ENCODE peak calls at places on chromosomes 11 and 22, in eight cellular contexts. U is NCI-H748 treated with DMSO at 0.1 percent for 48 hours; N is lung; A is LoVo; G is cardiac fibroblast; S is NCI-H524; P is amniotic stem cell; D is stimulated activated CD8-positive, alpha-beta memory T cell treated with anti-CD3 and anti-CD28 coated beads, Interleukin-15, amount 100 ng/mL, for 24 hours. R is an unnamed sample.

GRCh38 chr22:28882545-28882877 is 861 bp upstream of the ZNRF3 start:
- DNase-seq in N (no peak), U (no peak), P (no peak), D (no peak), S (peak; percentile 48), A (no peak), G (no peak), R (no peak)

GRCh38 chr11:14454861-14455632 is 44.6 kb downstream of the COPB1 start:
- DNase-seq in A (no peak), U (no peak), D (no peak), P (no peak), N (no peak), S (no peak), G (peak; percentile 67), R (no peak)

GRCh38 chr11:67120881-67121710 is 2.0 kb downstream of the KDM2A start:
- DNase-seq in P (no peak), N (peak; percentile 41), A (no peak), D (no peak), G (peak; percentile 50), S (peak; percentile 16), U (no peak), R (no peak)

GRCh38 chr22:44037519-44038370 is 13.6 kb downstream of the PARVB start:
- DNase-seq in S (no peak), P (peak; percentile 82), N (no peak), U (no peak), D (no peak), A (peak; percentile 60), G (peak; percentile 95), R (no peak)

GRCh38 chr11:117950999-117951961 is 22.1 kb upstream of the TMPRSS13 start:
- DNase-seq in A (no peak), P (no peak), S (peak; percentile 24), G (no peak), U (no peak), D (no peak), N (peak; percentile 26), R (no peak)

GRCh38 chr11:114056409-114056808 is 3.1 kb upstream of the ZBTB16 start:
- DNase-seq in U (no peak), N (no peak), S (no peak), D (no peak), A (no peak), G (no peak), P (no peak), R (no peak)

GRCh38 chr11:11977206-11977938 is 31.1 kb downstream of the DKK3 start:
- DNase-seq in U (no peak), A (peak; percentile 66), P (peak; percentile 77), D (no peak), N (peak; percentile 56), G (peak; percentile 86), S (no peak), R (no peak)

GRCh38 chr11:9972917-9973504 is 309.1 kb downstream of the SWAP70 start:
- DNase-seq in N (no peak), G (peak; percentile 81), D (no peak), U (peak; percentile 24), A (peak; percentile 25), S (peak; percentile 25), P (no peak), R (peak; percentile 24)

GRCh38 chr11:84608788-84609309 is 1018.3 kb downstream of the DLG2 start:
- DNase-seq in S (no peak), N (peak; percentile 44), A (no peak), G (no peak), P (no peak), U (no peak), D (no peak), R (no peak)

GRCh38 chr11:24496728-24497396 is at the start of gene LUZP2:
- DNase-seq in P (peak; percentile 57), S (peak; percentile 4), G (peak; percentile 18), D (no peak), N (no peak), U (peak; percentile 21), A (no peak), R (no peak)

GRCh38 chr22:20027966-20028854 is 7.3 kb downstream of the TANGO2 start:
- DNase-seq in S (peak; percentile 29), D (no peak), A (no peak), G (peak; percentile 41), N (no peak), U (no peak), P (no peak), R (no peak)

GRCh38 chr11:94171693-94172440 is 43.2 kb downstream of the PANX1 start:
- DNase-seq in D (no peak), N (no peak), A (peak; percentile 7), S (peak; percentile 36), G (peak; percentile 52), P (no peak), U (peak; percentile 21), R (peak; percentile 15)

GRCh38 chr11:61959678-61960077 is 7.8 kb downstream of the FTH1 start:
- DNase-seq in S (no peak), G (no peak), D (no peak), A (no peak), U (no peak), P (no peak), N (no peak), R (no peak)

GRCh38 chr11:72754149-72754543 is 1.9 kb upstream of the ARAP1 start:
- DNase-seq in D (no peak), S (no peak), A (no peak), G (no peak), N (no peak), P (no peak), U (no peak), R (no peak)

GRCh38 chr11:110522456-110522855 is 92.7 kb downstream of the FDX1 start:
- DNase-seq in P (no peak), S (no peak), G (no peak), A (no peak), N (no peak), D (no peak), U (no peak), R (no peak)

GRCh38 chr11:110000858-110001257 is 92.3 kb upstream of the ZC3H12C start:
- DNase-seq in N (no peak), S (no peak), U (no peak), P (no peak), D (no peak), G (peak; percentile 11), A (no peak), R (no peak)

GRCh38 chr22:34814260-34814659 is 251.7 kb upstream of the ISX start:
- DNase-seq in U (no peak), D (no peak), A (no peak), G (no peak), N (no peak), P (no peak), S (peak; percentile 40), R (no peak)

GRCh38 chr22:28711820-28712777 is 29.5 kb downstream of the CHEK2 start:
- DNase-seq in P (peak; percentile 79), U (no peak), G (peak; percentile 97), A (peak; percentile 19), N (no peak), D (no peak), S (no peak), R (no peak)

GRCh38 chr11:118115048-118115447 is 28.3 kb upstream of the SMIM35 start:
- DNase-seq in N (no peak), P (no peak), S (no peak), U (no peak), G (no peak), D (no peak), A (no peak), R (no peak)

GRCh38 chr11:79809487-79809886 is 368.7 kb upstream of the TENM4 start:
- DNase-seq in G (no peak), S (no peak), N (no peak), U (peak; percentile 22), D (no peak), P (no peak), A (no peak), R (no peak)

GRCh38 chr22:32643246-32643645 is 158.3 kb upstream of the TIMP3 start:
- DNase-seq in P (no peak), N (no peak), G (no peak), D (no peak), A (no peak), U (no peak), S (peak; percentile 15), R (no peak)

GRCh38 chr22:21651521-21652009 is 9.5 kb downstream of the SDF2L1 start:
- DNase-seq in G (no peak), D (no peak), P (no peak), U (no peak), A (no peak), S (no peak), N (no peak), R (no peak)

GRCh38 chr11:126158054-126158791 is 53.2 kb downstream of the RPUSD4 start:
- DNase-seq in U (no peak), N (no peak), P (no peak), D (no peak), S (no peak), A (no peak), G (no peak), R (no peak)

GRCh38 chr11:15826826-15827225 is 529.5 kb downstream of the SOX6 start:
- DNase-seq in P (no peak), N (peak; percentile 32), U (peak; percentile 59), D (no peak), S (peak; percentile 65), G (peak; percentile 33), A (no peak), R (peak; percentile 18)

GRCh38 chr11:72740060-72740424 is 12.2 kb downstream of the ARAP1 start:
- DNase-seq in U (no peak), P (no peak), D (no peak), A (no peak), N (no peak), S (no peak), G (no peak), R (no peak)

GRCh38 chr22:30261134-30261533 is 5.5 kb downstream of the OSM start:
- DNase-seq in U (no peak), A (no peak), P (no peak), D (no peak), S (no peak), N (no peak), G (peak; percentile 39), R (no peak)

GRCh38 chr11:121929581-121929980 is 186.4 kb downstream of the BLID start:
- DNase-seq in A (peak; percentile 2), G (peak; percentile 37), D (no peak), S (peak; percentile 89), N (no peak), U (no peak), P (no peak), R (no peak)

GRCh38 chr22:43292633-43293025 is 50.5 kb downstream of the SCUBE1 start:
- DNase-seq in N (no peak), S (no peak), U (no peak), A (no peak), D (no peak), P (no peak), G (no peak), R (no peak)

GRCh38 chr22:23537421-23537820 is 42.7 kb downstream of the IGLL1 start:
- DNase-seq in A (no peak), G (no peak), U (no peak), D (no peak), N (no peak), P (no peak), S (no peak), R (no peak)

GRCh38 chr11:132114185-132114584 is 743.8 kb downstream of the NTM start:
- DNase-seq in N (no peak), P (no peak), G (peak; percentile 48), D (no peak), A (peak; percentile 13), U (peak; percentile 79), S (peak; percentile 54), R (no peak)

GRCh38 chr11:44912270-44912987 is 38.3 kb downstream of the TP53I11 start:
- DNase-seq in S (no peak), D (no peak), G (no peak), A (no peak), P (no peak), N (no peak), U (no peak), R (no peak)

GRCh38 chr11:45899448-45900174 is 7.5 kb downstream of the FREY1 start:
- DNase-seq in P (peak; percentile 44), A (peak; percentile 51), D (peak; percentile 46), N (peak; percentile 82), S (peak; percentile 89), U (peak; percentile 79), G (peak; percentile 83), R (peak; percentile 81)

GRCh38 chr22:29083576-29084566 is 11.0 kb downstream of the KREMEN1 start:
- DNase-seq in P (no peak), U (no peak), G (no peak), S (no peak), A (no peak), D (no peak), N (no peak), R (no peak)

GRCh38 chr11:113521737-113522517 is 46.7 kb upstream of the DRD2 start:
- DNase-seq in N (no peak), P (no peak), G (no peak), D (no peak), A (no peak), U (no peak), S (no peak), R (no peak)

R was measured in stimulated activated naive CD8-positive, alpha-beta T cell treated with anti-CD3 and anti-CD28 coated beads, Interleukin-15, amount 100 ng/mL, for 72 hours.